ENCODE peak calls at places on chromosomes 1 and 21, in five cellular contexts. One of them, this sample, is unnamed.

GRCh38 chr1:43843684-43844083 is 89.9 kb upstream of the ARTN start:
- DNase-seq in colonic mucosa: no peak
- DNase-seq in B cell: no peak
- DNase-seq in body of pancreas: no peak
- DNase-seq in CD4-positive, alpha-beta T cell: no peak
- DNase-seq in this sample: no peak

GRCh38 chr1:169529068-169529642 is 43.4 kb upstream of the SLC19A2 start:
- DNase-seq in body of pancreas: peak; percentile 80
- DNase-seq in CD4-positive, alpha-beta T cell: no peak
- DNase-seq in B cell: no peak
- DNase-seq in colonic mucosa: peak; percentile 93
- DNase-seq in this sample: no peak

GRCh38 chr1:27341525-27342252 is at the start of gene SYTL1:
- DNase-seq in CD4-positive, alpha-beta T cell: peak; percentile 58
- DNase-seq in colonic mucosa: peak; percentile 74
- DNase-seq in body of pancreas: peak; percentile 84
- DNase-seq in B cell: peak; percentile 88
- DNase-seq in this sample: peak; percentile 83

GRCh38 chr1:36094621-36095061 is 5.9 kb downstream of the ADPRS start:
- DNase-seq in CD4-positive, alpha-beta T cell: no peak
- DNase-seq in body of pancreas: no peak
- DNase-seq in colonic mucosa: no peak
- DNase-seq in B cell: no peak
- DNase-seq in this sample: no peak

GRCh38 chr1:216223521-216223920 is 199.7 kb downstream of the USH2A start:
- DNase-seq in CD4-positive, alpha-beta T cell: no peak
- DNase-seq in colonic mucosa: no peak
- DNase-seq in B cell: no peak
- DNase-seq in body of pancreas: no peak
- DNase-seq in this sample: no peak

GRCh38 chr1:170521818-170522217 is 10.1 kb upstream of the GORAB start:
- DNase-seq in B cell: no peak
- DNase-seq in body of pancreas: no peak
- DNase-seq in colonic mucosa: no peak
- DNase-seq in CD4-positive, alpha-beta T cell: no peak
- DNase-seq in this sample: no peak

GRCh38 chr1:88179943-88180342 is 504.1 kb upstream of the PKN2 start:
- DNase-seq in body of pancreas: no peak
- DNase-seq in CD4-positive, alpha-beta T cell: no peak
- DNase-seq in B cell: no peak
- DNase-seq in colonic mucosa: no peak
- DNase-seq in this sample: no peak

GRCh38 chr1:228982637-228983036 is 247.4 kb downstream of the RHOU start:
- DNase-seq in body of pancreas: no peak
- DNase-seq in B cell: no peak
- DNase-seq in CD4-positive, alpha-beta T cell: no peak
- DNase-seq in colonic mucosa: no peak
- DNase-seq in this sample: no peak

GRCh38 chr21:16216595-16216994 is 486.8 kb downstream of the USP25 start:
- DNase-seq in colonic mucosa: no peak
- DNase-seq in B cell: no peak
- DNase-seq in CD4-positive, alpha-beta T cell: no peak
- DNase-seq in body of pancreas: no peak
- DNase-seq in this sample: no peak

GRCh38 chr1:19861842-19862530 is 20.2 kb upstream of the OTUD3 start:
- DNase-seq in colonic mucosa: no peak
- DNase-seq in B cell: no peak
- DNase-seq in body of pancreas: no peak
- DNase-seq in CD4-positive, alpha-beta T cell: no peak
- DNase-seq in this sample: no peak

GRCh38 chr1:28412731-28413130 is 43.2 kb downstream of the PHACTR4 start:
- DNase-seq in CD4-positive, alpha-beta T cell: no peak
- DNase-seq in body of pancreas: no peak
- DNase-seq in B cell: no peak
- DNase-seq in colonic mucosa: no peak
- DNase-seq in this sample: no peak

GRCh38 chr21:39662411-39662953 is 49.7 kb downstream of the B3GALT5 start:
- DNase-seq in B cell: no peak
- DNase-seq in colonic mucosa: peak; percentile 13
- DNase-seq in body of pancreas: no peak
- DNase-seq in CD4-positive, alpha-beta T cell: no peak
- DNase-seq in this sample: no peak

GRCh38 chr21:45756029-45756428 is 112.5 kb downstream of the PCBP3 start:
- DNase-seq in B cell: no peak
- DNase-seq in CD4-positive, alpha-beta T cell: no peak
- DNase-seq in body of pancreas: no peak
- DNase-seq in colonic mucosa: no peak
- DNase-seq in this sample: no peak

GRCh38 chr1:75531570-75531969 is 79.3 kb downstream of the SLC44A5 start:
- DNase-seq in CD4-positive, alpha-beta T cell: no peak
- DNase-seq in colonic mucosa: no peak
- DNase-seq in body of pancreas: no peak
- DNase-seq in B cell: no peak
- DNase-seq in this sample: no peak

GRCh38 chr1:30950053-30950452 is 41.5 kb upstream of the SDC3 start:
- DNase-seq in CD4-positive, alpha-beta T cell: no peak
- DNase-seq in body of pancreas: no peak
- DNase-seq in B cell: no peak
- DNase-seq in colonic mucosa: no peak
- DNase-seq in this sample: no peak

GRCh38 chr1:174953657-174954435 is 45.9 kb upstream of the CACYBP start:
- DNase-seq in colonic mucosa: peak; percentile 70
- DNase-seq in body of pancreas: peak; percentile 31
- DNase-seq in CD4-positive, alpha-beta T cell: no peak
- DNase-seq in B cell: no peak
- DNase-seq in this sample: no peak

GRCh38 chr1:8015036-8015808 is 10.9 kb downstream of the ERRFI1 start:
- DNase-seq in B cell: peak; percentile 53
- DNase-seq in colonic mucosa: peak; percentile 74
- DNase-seq in CD4-positive, alpha-beta T cell: no peak
- DNase-seq in body of pancreas: peak; percentile 63
- DNase-seq in this sample: peak; percentile 61

GRCh38 chr1:207565546-207566468 is 69.8 kb downstream of the CR1 start:
- DNase-seq in B cell: no peak
- DNase-seq in colonic mucosa: no peak
- DNase-seq in body of pancreas: no peak
- DNase-seq in CD4-positive, alpha-beta T cell: no peak
- DNase-seq in this sample: no peak

GRCh38 chr1:86154581-86155060 is 2.0 kb downstream of the COL24A1 start:
- DNase-seq in body of pancreas: no peak
- DNase-seq in colonic mucosa: no peak
- DNase-seq in CD4-positive, alpha-beta T cell: no peak
- DNase-seq in B cell: no peak
- DNase-seq in this sample: no peak

GRCh38 chr1:178607718-178608408 is 95.0 kb downstream of the TEX35 start:
- DNase-seq in CD4-positive, alpha-beta T cell: no peak
- DNase-seq in B cell: no peak
- DNase-seq in body of pancreas: no peak
- DNase-seq in colonic mucosa: no peak
- DNase-seq in this sample: peak; percentile 26

GRCh38 chr1:99956755-99957154 is 13.0 kb upstream of the SLC35A3 start:
- DNase-seq in colonic mucosa: no peak
- DNase-seq in CD4-positive, alpha-beta T cell: no peak
- DNase-seq in B cell: no peak
- DNase-seq in body of pancreas: no peak
- DNase-seq in this sample: no peak

DNA sequence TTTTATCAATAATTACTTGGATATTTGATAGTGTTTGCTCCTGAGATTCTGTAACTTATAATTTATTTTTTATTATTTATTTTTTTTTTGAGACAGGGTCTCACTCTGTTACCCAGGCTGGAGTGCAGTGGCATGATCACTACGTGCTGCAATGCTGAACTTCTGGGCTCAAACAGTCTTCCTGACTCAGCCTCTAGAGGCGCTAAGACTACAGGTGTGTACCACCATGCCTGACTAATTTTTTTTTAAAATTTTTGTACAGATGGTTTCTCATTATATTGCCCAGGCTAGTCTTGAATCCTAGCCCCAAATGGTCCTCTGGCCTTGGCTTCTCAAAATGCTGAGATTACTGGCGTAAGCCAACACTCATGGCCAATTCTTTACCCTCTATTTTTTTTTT is 845.5 kb upstream of the ADGRL4 start:
- DNase-seq in CD4-positive, alpha-beta T cell: no peak
- DNase-seq in B cell: no peak
- DNase-seq in colonic mucosa: no peak
- DNase-seq in body of pancreas: no peak
- DNase-seq in this sample: no peak
- TF ChIP-seq CTCF in CD4-positive, alpha-beta T cell: no peak
- TF ChIP-seq CTCF in B cell: peak; percentile 10
- TF ChIP-seq CTCF in colonic mucosa: no peak
- TF ChIP-seq CTCF in body of pancreas: peak; percentile 10
- TF ChIP-seq CTCF in this sample: no peak

DNA sequence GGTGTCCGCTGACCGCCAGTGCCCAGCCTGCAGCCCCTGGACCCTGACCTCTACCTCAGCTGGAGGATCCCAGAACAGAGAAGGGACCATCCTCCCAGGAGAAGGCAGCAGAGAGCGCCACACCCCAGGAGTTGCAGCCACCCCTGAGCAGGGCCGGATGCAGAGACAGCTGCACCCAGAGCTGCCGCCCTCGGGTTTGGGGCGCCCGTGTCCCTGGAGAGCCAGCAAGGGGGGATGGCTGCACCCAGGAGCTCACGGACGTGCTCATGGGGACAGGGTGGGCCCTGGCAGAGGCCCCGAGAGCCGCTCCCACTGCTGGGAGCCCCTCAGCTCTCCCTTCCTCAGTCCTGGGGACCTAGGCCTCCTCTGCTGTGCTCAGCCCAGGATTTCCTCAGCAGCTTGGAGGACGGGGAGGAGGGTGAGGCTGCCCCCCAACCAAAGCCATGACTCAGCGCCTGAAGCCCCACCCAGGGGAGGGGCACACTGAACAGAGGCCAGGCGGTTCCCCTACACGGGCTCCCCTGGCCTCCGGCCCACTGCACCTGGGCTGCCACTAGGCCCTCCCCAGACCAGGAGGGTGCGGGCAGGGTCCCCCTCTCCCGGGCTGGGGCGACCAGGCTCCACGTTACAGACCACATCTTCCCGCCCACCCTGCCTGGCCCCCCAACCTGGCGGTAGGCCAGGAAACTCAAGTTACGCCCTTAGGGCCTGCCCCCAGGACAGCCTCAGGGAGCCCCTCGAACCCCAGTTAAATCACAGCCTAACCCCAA is 2.2 kb downstream of the ACAP3 start:
- DNase-seq in CD4-positive, alpha-beta T cell: peak; percentile 71
- DNase-seq in colonic mucosa: peak; percentile 92
- DNase-seq in B cell: peak; percentile 84
- DNase-seq in body of pancreas: peak; percentile 66
- DNase-seq in this sample: peak; percentile 83
- TF ChIP-seq CTCF in CD4-positive, alpha-beta T cell: no peak
- TF ChIP-seq CTCF in colonic mucosa: no peak
- TF ChIP-seq CTCF in B cell: no peak
- TF ChIP-seq CTCF in body of pancreas: no peak
- TF ChIP-seq CTCF in this sample: no peak

GRCh38 chr1:16248007-16248436 is 11.0 kb upstream of the CPLANE2 start:
- DNase-seq in colonic mucosa: no peak
- DNase-seq in CD4-positive, alpha-beta T cell: no peak
- DNase-seq in body of pancreas: peak; percentile 23
- DNase-seq in B cell: no peak
- DNase-seq in this sample: no peak
- TF ChIP-seq CTCF in colonic mucosa: no peak
- TF ChIP-seq CTCF in CD4-positive, alpha-beta T cell: no peak
- TF ChIP-seq CTCF in body of pancreas: no peak
- TF ChIP-seq CTCF in B cell: no peak
- TF ChIP-seq CTCF in this sample: no peak

GRCh38 chr1:247118946-247119446 is 14.8 kb upstream of the ZNF669 start:
- DNase-seq in B cell: peak; percentile 27
- DNase-seq in colonic mucosa: no peak
- DNase-seq in body of pancreas: no peak
- DNase-seq in CD4-positive, alpha-beta T cell: no peak
- DNase-seq in this sample: peak; percentile 55
- TF ChIP-seq CTCF in B cell: peak; percentile 11
- TF ChIP-seq CTCF in colonic mucosa: peak; percentile 22
- TF ChIP-seq CTCF in body of pancreas: no peak
- TF ChIP-seq CTCF in CD4-positive, alpha-beta T cell: no peak
- TF ChIP-seq CTCF in this sample: no peak

GRCh38 chr1:67489643-67490042 is 59.4 kb upstream of the SERBP1 start:
- DNase-seq in B cell: peak; percentile 31
- DNase-seq in body of pancreas: peak; percentile 11
- DNase-seq in colonic mucosa: no peak
- DNase-seq in CD4-positive, alpha-beta T cell: no peak
- DNase-seq in this sample: peak; percentile 54
- TF ChIP-seq CTCF in B cell: no peak
- TF ChIP-seq CTCF in body of pancreas: no peak
- TF ChIP-seq CTCF in colonic mucosa: no peak
- TF ChIP-seq CTCF in CD4-positive, alpha-beta T cell: no peak
- TF ChIP-seq CTCF in this sample: no peak

DNA sequence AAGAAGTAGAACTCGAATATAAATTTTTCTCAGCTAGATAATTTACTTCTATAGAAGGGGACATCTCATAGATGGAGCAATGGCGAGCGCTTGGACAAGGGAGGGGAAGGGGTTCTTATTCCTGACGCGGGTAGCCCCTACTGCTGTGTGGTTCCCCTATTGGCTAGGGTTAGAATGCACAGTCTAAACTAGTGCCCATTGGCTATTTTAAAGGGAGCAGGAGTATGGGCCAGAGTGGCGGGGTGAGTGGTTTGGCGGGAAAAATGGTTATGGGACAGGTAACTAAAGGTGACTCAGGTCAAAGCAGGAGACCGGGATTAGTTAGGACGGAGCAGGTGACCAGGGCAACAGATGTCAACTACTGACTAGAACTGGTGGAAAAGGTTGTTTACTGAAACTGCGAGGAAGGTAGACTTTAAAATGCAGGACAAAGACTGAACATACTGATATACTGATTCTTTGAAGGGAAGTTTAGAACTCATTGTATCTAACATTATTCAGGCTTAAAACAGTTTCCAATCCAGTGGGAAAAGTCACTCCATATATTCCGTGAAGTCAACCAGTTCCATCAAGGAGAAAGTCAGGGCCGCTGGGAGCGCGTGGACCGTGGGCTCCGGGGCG is 940 bp upstream of the ATAD3A start:
- DNase-seq in colonic mucosa: peak; percentile 48
- DNase-seq in body of pancreas: peak; percentile 16
- DNase-seq in B cell: no peak
- DNase-seq in CD4-positive, alpha-beta T cell: no peak
- DNase-seq in this sample: peak; percentile 21
- TF ChIP-seq CTCF in colonic mucosa: no peak
- TF ChIP-seq CTCF in body of pancreas: no peak
- TF ChIP-seq CTCF in B cell: no peak
- TF ChIP-seq CTCF in CD4-positive, alpha-beta T cell: no peak
- TF ChIP-seq CTCF in this sample: no peak

GRCh38 chr1:93964096-93964776 is 55.0 kb upstream of the GCLM start:
- DNase-seq in B cell: no peak
- DNase-seq in CD4-positive, alpha-beta T cell: no peak
- DNase-seq in body of pancreas: no peak
- DNase-seq in colonic mucosa: no peak
- DNase-seq in this sample: no peak

GRCh38 chr1:93964777-93965200 is 55.6 kb upstream of the GCLM start:
- DNase-seq in colonic mucosa: peak; percentile 42
- DNase-seq in CD4-positive, alpha-beta T cell: no peak
- DNase-seq in body of pancreas: no peak
- DNase-seq in B cell: no peak
- DNase-seq in this sample: no peak

GRCh38 chr1:93963585-93963984 is 54.4 kb upstream of the GCLM start:
- DNase-seq in CD4-positive, alpha-beta T cell: no peak
- DNase-seq in colonic mucosa: peak; percentile 47
- DNase-seq in B cell: no peak
- DNase-seq in body of pancreas: peak; percentile 62
- DNase-seq in this sample: no peak

GRCh38 chr1:93965888-93966287 is 56.7 kb upstream of the GCLM start:
- DNase-seq in body of pancreas: peak; percentile 39
- DNase-seq in colonic mucosa: no peak
- DNase-seq in CD4-positive, alpha-beta T cell: no peak
- DNase-seq in B cell: no peak
- DNase-seq in this sample: no peak

GRCh38 chr1:93965256-93965655 is 56.0 kb upstream of the GCLM start:
- DNase-seq in body of pancreas: no peak
- DNase-seq in B cell: no peak
- DNase-seq in colonic mucosa: no peak
- DNase-seq in CD4-positive, alpha-beta T cell: no peak
- DNase-seq in this sample: no peak
- TF ChIP-seq CTCF in body of pancreas: no peak
- TF ChIP-seq CTCF in B cell: no peak
- TF ChIP-seq CTCF in colonic mucosa: no peak
- TF ChIP-seq CTCF in CD4-positive, alpha-beta T cell: no peak
- TF ChIP-seq CTCF in this sample: no peak

This sample was measured in GM20000.